ENCODE peak calls at places on chromosomes 13 and 19, in four cellular contexts. One of them, this sample, is unnamed.

GRCh38 chr19:44356383-44357111 is at the start of gene ZNF112:
- DNase-seq in brain microvascular endothelial cell: peak
- DNase-seq in dorsolateral prefrontal cortex: peak
- DNase-seq in A549: peak
- DNase-seq in this sample: peak

GRCh38 chr13:113097651-113098050 is 7.9 kb upstream of the F7 start:
- DNase-seq in brain microvascular endothelial cell: no peak
- DNase-seq in dorsolateral prefrontal cortex: no peak
- DNase-seq in A549: no peak
- DNase-seq in this sample: no peak

GRCh38 chr19:18408053-18408476 is 10.6 kb upstream of the LRRC25 start:
- DNase-seq in brain microvascular endothelial cell: no peak
- DNase-seq in dorsolateral prefrontal cortex: no peak
- DNase-seq in A549: no peak
- DNase-seq in this sample: peak

GRCh38 chr19:4390862-4391693 is 9.3 kb downstream of the SH3GL1 start:
- DNase-seq in brain microvascular endothelial cell: no peak
- DNase-seq in dorsolateral prefrontal cortex: no peak
- DNase-seq in A549: no peak
- DNase-seq in this sample: no peak

GRCh38 chr13:28117689-28118377 is 17.5 kb upstream of the FLT3 start:
- DNase-seq in brain microvascular endothelial cell: no peak
- DNase-seq in dorsolateral prefrontal cortex: no peak
- DNase-seq in A549: no peak
- DNase-seq in this sample: no peak

GRCh38 chr13:30726192-30726591 is 9.2 kb upstream of the ALOX5AP start:
- DNase-seq in brain microvascular endothelial cell: no peak
- DNase-seq in dorsolateral prefrontal cortex: no peak
- DNase-seq in A549: no peak
- DNase-seq in this sample: no peak

GRCh38 chr19:47230921-47231214 is at the start of gene BBC3:
- DNase-seq in brain microvascular endothelial cell: no peak
- DNase-seq in dorsolateral prefrontal cortex: no peak
- DNase-seq in A549: no peak
- DNase-seq in this sample: no peak

GRCh38 chr19:29268721-29269483 is 56.0 kb upstream of the UQCRFS1 start:
- DNase-seq in brain microvascular endothelial cell: no peak
- DNase-seq in dorsolateral prefrontal cortex: no peak
- DNase-seq in A549: no peak
- DNase-seq in this sample: no peak

GRCh38 chr19:11023635-11024168 is 62.9 kb downstream of the SMARCA4 start:
- DNase-seq in brain microvascular endothelial cell: no peak
- DNase-seq in dorsolateral prefrontal cortex: no peak
- DNase-seq in A549: no peak
- DNase-seq in this sample: no peak

GRCh38 chr19:5369962-5370367 is 29.4 kb upstream of the PTPRS start:
- DNase-seq in brain microvascular endothelial cell: peak
- DNase-seq in dorsolateral prefrontal cortex: no peak
- DNase-seq in A549: peak
- DNase-seq in this sample: no peak

GRCh38 chr13:53141336-53141735 is 112.7 kb downstream of the OLFM4 start:
- DNase-seq in brain microvascular endothelial cell: no peak
- DNase-seq in dorsolateral prefrontal cortex: no peak
- DNase-seq in A549: no peak
- DNase-seq in this sample: no peak

GRCh38 chr19:58024661-58025060 is 9.2 kb upstream of the ZSCAN1 start:
- DNase-seq in brain microvascular endothelial cell: no peak
- DNase-seq in dorsolateral prefrontal cortex: no peak
- DNase-seq in A549: no peak
- DNase-seq in this sample: no peak

GRCh38 chr19:18847516-18848463 is 16.0 kb downstream of the UPF1 start:
- DNase-seq in brain microvascular endothelial cell: no peak
- DNase-seq in dorsolateral prefrontal cortex: no peak
- DNase-seq in A549: no peak
- DNase-seq in this sample: no peak

GRCh38 chr13:94435604-94436226 is 43.8 kb downstream of the DCT start:
- DNase-seq in brain microvascular endothelial cell: no peak
- DNase-seq in dorsolateral prefrontal cortex: no peak
- DNase-seq in A549: peak
- DNase-seq in this sample: peak